ENCODE peak calls at places on chromosomes 1 and 21, in ten cellular contexts. Z is HepG2; W is PC-9; Q is activated B cell treated with CpG ODN at 0.5 μM for 24 hours; A is stimulated activated CD4-positive, alpha-beta T cell treated with anti-CD3 and anti-CD28 coated beads, Interleukin-15, amount 100 ng/mL, for 1 hour; D is endothelial cell; N is transverse colon; J is A549; C is heart left ventricle; L is WERI-Rb-1. I is an unnamed sample.

GRCh38 chr1:203361843-203362524 is 11.1 kb upstream of the FMOD start:
- DNase-seq in Z (no peak), W (no peak), Q (peak), A (no peak), D (no peak), N (no peak), J (no peak), C (no peak), L (no peak), I (no peak)

GRCh38 chr1:63321788-63322247 is 549 bp upstream of the FOXD3 start:
- DNase-seq in Z (no peak), W (no peak), Q (no peak), A (no peak), D (no peak), N (no peak), J (no peak), C (no peak), L (no peak), I (peak)

GRCh38 chr1:54710841-54711240 is 4.8 kb upstream of the TTC4 start:
- DNase-seq in Z (no peak), W (no peak), Q (no peak), A (no peak), D (no peak), N (no peak), J (no peak), C (no peak), L (no peak), I (no peak)

GRCh38 chr1:34645919-34646318 is 108.9 kb upstream of the GJB5 start:
- DNase-seq in Z (no peak), W (no peak), Q (no peak), A (no peak), D (no peak), N (no peak), J (no peak), C (no peak), L (no peak), I (peak)

GRCh38 chr1:161209790-161210409 is 5.2 kb upstream of the FCER1G start:
- DNase-seq in Z (peak), W (peak), Q (peak), A (peak), D (peak), N (peak), J (peak), C (peak), L (peak), I (peak)

GRCh38 chr1:15951341-15952153 is 24.4 kb downstream of the ZBTB17 start:
- DNase-seq in Z (no peak), W (no peak), Q (no peak), A (no peak), D (no peak), N (no peak), J (no peak), C (no peak), L (peak), I (no peak)

GRCh38 chr1:212401838-212402582 is 12.7 kb downstream of the PACC1 start:
- DNase-seq in Z (no peak), W (peak), Q (no peak), A (no peak), D (no peak), N (no peak), J (no peak), C (no peak), L (no peak), I (no peak)

GRCh38 chr21:41648591-41649031 is 118.2 kb downstream of the RIPK4 start:
- DNase-seq in Z (no peak), W (no peak), Q (no peak), A (no peak), D (no peak), N (no peak), J (no peak), C (no peak), L (no peak), I (no peak)

GRCh38 chr1:209354840-209355165 is 228.7 kb upstream of the CAMK1G start:
- DNase-seq in Z (no peak), W (no peak), Q (no peak), A (no peak), D (no peak), N (no peak), J (no peak), C (no peak), L (no peak), I (no peak)

GRCh38 chr1:26378088-26378878 is 5.7 kb upstream of the ZNF683 start:
- DNase-seq in Z (no peak), W (peak), Q (peak), A (peak), D (no peak), N (peak), J (peak), C (no peak), L (peak), I (peak)

GRCh38 chr1:215569987-215570824 is 3.1 kb downstream of the KCTD3 start:
- DNase-seq in Z (no peak), W (peak), Q (no peak), A (no peak), D (no peak), N (no peak), J (no peak), C (no peak), L (no peak), I (peak)

GRCh38 chr21:25329227-25329626 is 278.1 kb downstream of the MRPL39 start:
- DNase-seq in Z (no peak), W (no peak), Q (no peak), A (no peak), D (no peak), N (no peak), J (no peak), C (no peak), L (no peak), I (no peak)

GRCh38 chr1:109531205-109531779 is 8.4 kb upstream of the GPR61 start:
- DNase-seq in Z (no peak), W (no peak), Q (no peak), A (no peak), D (no peak), N (no peak), J (no peak), C (no peak), L (no peak), I (no peak)

GRCh38 chr1:5725406-5725805 is 266.8 kb downstream of the NPHP4 start:
- DNase-seq in Z (no peak), W (no peak), Q (no peak), A (no peak), D (no peak), N (no peak), J (no peak), C (no peak), L (no peak), I (no peak)

GRCh38 chr1:22461678-22462527 is 10.3 kb downstream of the ZBTB40 start:
- DNase-seq in Z (no peak), W (no peak), Q (no peak), A (no peak), D (no peak), N (no peak), J (no peak), C (no peak), L (peak), I (peak)

GRCh38 chr1:16012590-16013219 is 5.1 kb downstream of the HSPB7 start:
- DNase-seq in Z (peak), W (peak), Q (peak), A (no peak), D (no peak), N (peak), J (peak), C (peak), L (no peak), I (peak)